ENCODE peak calls at places on chromosomes 13 and 19, in nine cellular contexts. Q, F, T, N, K, C, P, S and J are unnamed samples.

GRCh38 chr19:45424191-45425058 is 708 bp upstream of the ERCC1 start:
- DNase-seq in Q (peak; percentile 53), F (peak; percentile 89), T (peak; percentile 71), N (peak; percentile 70), K (no peak), C (peak; percentile 77), P (peak; percentile 76), S (peak; percentile 82), J (peak; percentile 52)

GRCh38 chr19:29714371-29714952 is 599 bp downstream of the C19orf12 start:
- DNase-seq in Q (no peak), F (no peak), T (no peak), N (no peak), K (no peak), C (peak; percentile 38), P (no peak), S (no peak), J (no peak)

GRCh38 chr13:113023694-113024430 is 54.8 kb downstream of the MCF2L start:
- DNase-seq in Q (no peak), F (no peak), T (no peak), N (no peak), K (no peak), C (no peak), P (no peak), S (no peak), J (no peak)

GRCh38 chr13:113967729-113968462 is 6.0 kb downstream of the C13orf46 start:
- DNase-seq in Q (no peak), F (no peak), T (peak; percentile 17), N (no peak), K (no peak), C (peak; percentile 92), P (no peak), S (peak; percentile 54), J (no peak)

GRCh38 chr13:22800726-22801401 is 379.9 kb upstream of the SGCG start:
- DNase-seq in Q (peak; percentile 38), F (no peak), T (peak; percentile 19), N (peak; percentile 19), K (no peak), C (no peak), P (no peak), S (peak; percentile 68), J (no peak)

GRCh38 chr19:18401580-18402112 is 4.2 kb upstream of the LRRC25 start:
- DNase-seq in Q (peak; percentile 84), F (peak; percentile 83), T (peak; percentile 63), N (peak; percentile 89), K (no peak), C (no peak), P (no peak), S (peak; percentile 84), J (peak; percentile 96)

GRCh38 chr19:28505933-28506332 is 707.0 kb downstream of the UQCRFS1 start:
- DNase-seq in Q (no peak), F (no peak), T (no peak), N (no peak), K (no peak), C (no peak), P (no peak), S (no peak), J (no peak)

GRCh38 chr19:45767881-45768643 is 990 bp downstream of the SIX5 start:
- DNase-seq in Q (peak; percentile 77), F (peak; percentile 85), T (peak; percentile 76), N (peak; percentile 67), K (peak; percentile 80), C (peak; percentile 84), P (peak; percentile 79), S (peak; percentile 91), J (peak; percentile 21)

GRCh38 chr19:48403606-48404005 is 10.1 kb downstream of the GRIN2D start:
- DNase-seq in Q (peak; percentile 79), F (peak; percentile 90), T (no peak), N (peak; percentile 38), K (no peak), C (peak; percentile 41), P (peak; percentile 61), S (no peak), J (peak; percentile 80)

GRCh38 chr13:101149735-101150380 is 266.4 kb downstream of the NALCN start:
- DNase-seq in Q (no peak), F (peak; percentile 76), T (no peak), N (no peak), K (no peak), C (no peak), P (no peak), S (no peak), J (no peak)

GRCh38 chr19:8611391-8611883 is 922 bp upstream of the ADAMTS10 start:
- DNase-seq in Q (no peak), F (peak; percentile 57), T (no peak), N (peak; percentile 32), K (peak; percentile 61), C (no peak), P (no peak), S (no peak), J (no peak)

GRCh38 chr19:8610928-8611284 is 391 bp upstream of the ADAMTS10 start:
- DNase-seq in Q (no peak), F (no peak), T (no peak), N (no peak), K (no peak), C (no peak), P (no peak), S (no peak), J (no peak)

GRCh38 chr19:8609210-8610040 is 1.1 kb downstream of the ADAMTS10 start:
- DNase-seq in Q (peak; percentile 40), F (peak; percentile 87), T (peak; percentile 71), N (peak; percentile 41), K (peak; percentile 58), C (peak; percentile 39), P (peak; percentile 82), S (peak; percentile 84), J (no peak)

GRCh38 chr19:8608858-8609209 is 1.7 kb downstream of the ADAMTS10 start:
- DNase-seq in Q (no peak), F (no peak), T (no peak), N (no peak), K (no peak), C (no peak), P (no peak), S (no peak), J (no peak)

DNA sequence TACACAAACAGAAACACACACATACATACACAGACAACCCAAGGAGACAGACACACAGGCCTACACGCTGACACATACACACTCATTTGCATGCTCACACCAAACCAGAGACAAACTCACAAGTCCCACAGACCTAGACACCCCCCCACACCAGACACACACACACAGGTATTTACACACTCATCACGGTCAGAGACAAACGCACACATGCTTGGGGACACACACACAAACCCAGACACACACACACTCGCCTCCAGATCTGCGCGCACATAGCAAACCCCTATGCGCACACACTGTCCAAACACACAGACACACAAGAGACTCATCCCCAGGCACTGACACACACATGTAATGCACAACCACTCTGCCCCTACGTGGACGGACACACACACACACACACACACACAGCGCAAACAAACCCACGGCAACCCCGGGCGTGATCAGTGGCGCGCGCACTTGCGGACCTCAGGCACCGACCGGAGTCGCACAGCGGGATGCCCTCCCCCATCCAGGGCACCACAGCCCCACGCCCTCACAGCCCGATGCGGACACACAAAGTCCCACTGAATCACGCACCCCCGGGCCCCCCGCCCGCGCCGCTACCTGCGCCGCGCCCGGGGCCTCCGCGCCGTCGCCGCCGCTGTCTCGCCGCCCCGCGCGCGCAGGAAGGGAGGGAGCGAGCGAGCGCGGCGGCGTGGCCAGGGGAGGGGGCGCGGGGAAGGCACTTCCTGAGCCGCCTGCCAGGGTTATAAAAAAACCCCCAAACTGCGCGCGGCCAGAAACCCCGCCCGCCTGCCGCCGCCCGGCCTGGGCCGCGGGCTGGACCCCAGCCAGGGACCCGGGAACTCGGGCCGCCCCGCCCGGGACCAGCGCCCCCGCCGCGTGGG is at the start of gene ADAMTS10:
- DNase-seq in Q (no peak), F (peak; percentile 78), T (peak; percentile 51), N (peak; percentile 26), K (peak; percentile 71), C (peak; percentile 40), P (peak; percentile 76), S (peak; percentile 71), J (no peak)
- H3K4me3 ChIP-seq in Q (peak within 1 kb of the TSS; percentile 65), F (peak within 1 kb of the TSS; percentile 88), T (peak within 1 kb of the TSS; percentile 72), N (peak within 1 kb of the TSS; percentile 43), K (peak within 1 kb of the TSS; percentile 58), C (no peak within 1 kb of the TSS), P (peak within 1 kb of the TSS; percentile 70), S (peak within 1 kb of the TSS; percentile 68), J (no peak within 1 kb of the TSS)

GRCh38 chr13:94227255-94227879 is 252.1 kb downstream of the DCT start:
- DNase-seq in Q (no peak), F (no peak), T (no peak), N (no peak), K (no peak), C (no peak), P (no peak), S (no peak), J (no peak)

GRCh38 chr13:94228781-94229180 is 250.7 kb downstream of the DCT start:
- DNase-seq in Q (no peak), F (no peak), T (no peak), N (no peak), K (no peak), C (no peak), P (no peak), S (no peak), J (no peak)

GRCh38 chr13:94224670-94225069 is 254.8 kb downstream of the DCT start:
- DNase-seq in Q (no peak), F (no peak), T (no peak), N (no peak), K (no peak), C (no peak), P (no peak), S (no peak), J (no peak)
- TF ChIP-seq CTCF in Q (no peak), F (peak; percentile 57), T (no peak), N (no peak), K (no peak), C (no peak), P (no peak), S (no peak), J (no peak)

GRCh38 chr19:30719189-30719990 is 347.2 kb downstream of the ZNF536 start:
- DNase-seq in Q (peak; percentile 67), F (peak; percentile 73), T (peak; percentile 81), N (peak; percentile 44), K (peak; percentile 80), C (peak; percentile 80), P (peak; percentile 70), S (peak; percentile 85), J (no peak)
- H3K27ac ChIP-seq in Q (peak overlapping the region; percentile 12), F (no peak overlapping the region), T (peak overlapping the region; percentile 92), N (peak overlapping the region; percentile 50), K (peak overlapping the region; percentile 62), C (peak overlapping the region; percentile 80), P (no peak overlapping the region), S (peak overlapping the region; percentile 88), J (no peak overlapping the region)

GRCh38 chr13:27979001-27979643 is 9.4 kb downstream of the URAD start:
- DNase-seq in Q (no peak), F (peak; percentile 61), T (no peak), N (peak; percentile 29), K (no peak), C (no peak), P (no peak), S (no peak), J (no peak)

GRCh38 chr13:27978301-27978968 is 9.3 kb upstream of the CDX2 start:
- DNase-seq in Q (no peak), F (peak; percentile 83), T (no peak), N (peak; percentile 73), K (no peak), C (no peak), P (peak; percentile 73), S (no peak), J (no peak)

GRCh38 chr13:27975579-27976361 is 6.7 kb upstream of the CDX2 start:
- DNase-seq in Q (no peak), F (peak; percentile 70), T (no peak), N (no peak), K (no peak), C (peak; percentile 7), P (peak; percentile 67), S (no peak), J (no peak)

GRCh38 chr13:27976362-27977177 is 7.5 kb upstream of the CDX2 start:
- DNase-seq in Q (no peak), F (no peak), T (no peak), N (no peak), K (no peak), C (peak; percentile 3), P (peak; percentile 52), S (no peak), J (no peak)

GRCh38 chr13:27977476-27978300 is 8.6 kb upstream of the CDX2 start:
- DNase-seq in Q (no peak), F (peak; percentile 85), T (no peak), N (peak; percentile 28), K (no peak), C (no peak), P (peak; percentile 72), S (no peak), J (no peak)
- H3K4me3 ChIP-seq in Q (peak overlapping the region; percentile 36), F (no peak overlapping the region), T (peak overlapping the region; percentile 41), N (peak overlapping the region; percentile 49), K (peak overlapping the region; percentile 8), C (no peak overlapping the region), P (no peak overlapping the region), S (peak overlapping the region; percentile 8), J (no peak overlapping the region)